ENCODE peak calls at places on chromosomes 1 and 21, in four cellular contexts. B is fibroblast of lung, V is HCT116, L is GM23248. P is an unnamed sample. For H4K20me1, the result is how much of the 10 kb centered on the place peaks cover.

GRCh38 chr1:77395051-77395450 is 113.2 kb downstream of the AK5 start:
- DNase-seq in V (no peak), B (no peak), L (peak), P (peak)

GRCh38 chr1:25809283-25809926 is 9.4 kb downstream of the SELENON start:
- DNase-seq in V (no peak), L (no peak), B (no peak), P (no peak)

GRCh38 chr1:159580340-159580739 is 7.3 kb upstream of the APCS start:
- DNase-seq in V (no peak), B (no peak), L (no peak), P (peak)

GRCh38 chr1:26168410-26169167 is at the start of gene C1orf232:
- DNase-seq in L (no peak), B (no peak), V (no peak), P (no peak)

GRCh38 chr1:7670334-7671145 is 100.6 kb upstream of the VAMP3 start:
- DNase-seq in V (no peak), B (no peak), L (peak), P (no peak)

GRCh38 chr1:239913141-239913585 is 178.5 kb upstream of the FMN2 start:
- DNase-seq in B (no peak), V (no peak), L (no peak), P (peak)

GRCh38 chr1:238404921-238405320 is 514.2 kb upstream of the ZP4 start:
- DNase-seq in B (no peak), L (no peak), V (no peak), P (no peak)

GRCh38 chr1:5992814-5993552 is 758 bp upstream of the NPHP4 start:
- DNase-seq in L (peak), V (no peak), B (no peak), P (peak)

GRCh38 chr1:193660428-193660827 is 474.0 kb upstream of the B3GALT2 start:
- DNase-seq in L (no peak), B (no peak), V (no peak), P (no peak)

GRCh38 chr1:177567393-177567792 is 396.6 kb downstream of the BRINP2 start:
- DNase-seq in V (peak), L (peak), B (peak), P (peak)

GRCh38 chr1:84721152-84721551 is 30.9 kb upstream of the SSX2IP start:
- DNase-seq in V (no peak), L (peak), B (no peak), P (peak)

GRCh38 chr1:178973671-178974091 is 52.0 kb upstream of the FAM20B start:
- DNase-seq in V (no peak), L (no peak), B (no peak), P (no peak)

GRCh38 chr1:185016880-185017279 is 28.5 kb upstream of the RNF2 start:
- DNase-seq in L (peak), V (no peak), B (no peak), P (peak)

GRCh38 chr1:201714542-201715276 is 114.2 kb upstream of the IPO9 start:
- DNase-seq in L (peak), B (peak), V (peak), P (peak)

GRCh38 chr1:40627987-40628902 is 37.2 kb downstream of the RIMS3 start:
- DNase-seq in B (no peak), V (no peak), L (no peak), P (peak)

GRCh38 chr1:48216941-48217340 is 5.6 kb upstream of the SLC5A9 start:
- DNase-seq in B (no peak), V (no peak), L (no peak), P (no peak)

GRCh38 chr1:201746156-201746555 is 82.8 kb upstream of the IPO9 start:
- DNase-seq in V (no peak), L (no peak), B (no peak), P (no peak)

GRCh38 chr1:10934150-10934818 is 78.2 kb upstream of the TARDBP start:
- DNase-seq in V (no peak), L (no peak), B (no peak), P (no peak)

GRCh38 chr1:93821412-93822144 is 57.4 kb downstream of the DNTTIP2 start:
- DNase-seq in L (peak), B (no peak), V (no peak), P (peak)

GRCh38 chr1:53688703-53689102 is 50.3 kb downstream of the GLIS1 start:
- DNase-seq in B (no peak), V (no peak), L (no peak), P (peak)

GRCh38 chr1:89633103-89633744 is at the start of gene LRRC8C:
- DNase-seq in B (peak), L (peak), V (peak), P (peak)

GRCh38 chr1:230113605-230114241 is 46.7 kb downstream of the GALNT2 start:
- DNase-seq in V (no peak), L (peak), B (peak), P (peak)

GRCh38 chr1:21240706-21241105 is 49.6 kb downstream of the ECE1 start:
- DNase-seq in L (no peak), V (no peak), B (no peak), P (no peak)

GRCh38 chr1:6538958-6539357 is 15.4 kb downstream of the NOL9 start:
- DNase-seq in L (peak), B (peak), V (no peak), P (no peak)

GRCh38 chr1:4652631-4653327 is 1.6 kb upstream of the AJAP1 start:
- DNase-seq in L (peak), B (no peak), V (peak), P (peak)

GRCh38 chr1:197181982-197182381 is 35.5 kb upstream of the ASPM start:
- DNase-seq in L (no peak), B (no peak), V (no peak), P (no peak)

GRCh38 chr21:29305561-29305960 is 6.8 kb downstream of the BACH1 start:
- DNase-seq in B (peak), V (no peak), L (no peak), P (no peak)

GRCh38 chr21:29308456-29308783 is 9.7 kb downstream of the BACH1 start:
- DNase-seq in B (no peak), V (no peak), L (no peak), P (no peak)

GRCh38 chr21:29306920-29307319 is 8.2 kb downstream of the BACH1 start:
- DNase-seq in V (no peak), L (no peak), B (no peak), P (no peak)

GRCh38 chr21:29309703-29310102 is 11.0 kb downstream of the BACH1 start:
- DNase-seq in B (no peak), L (no peak), V (no peak), P (no peak)

GRCh38 chr21:29307718-29308455 is 9.2 kb downstream of the BACH1 start:
- DNase-seq in L (no peak), V (no peak), B (no peak), P (no peak)
- H4K20me1 ChIP-seq in L (under half), V (under half), B (under half), P (under half)

GRCh38 chr21:15005391-15005790 is 59.4 kb downstream of the NRIP1 start:
- DNase-seq in V (no peak), B (peak), L (peak), P (no peak)
- H4K20me1 ChIP-seq in V (under half), B (under half), L (under half), P (under half)

GRCh38 chr1:204087893-204088528 is 15.1 kb downstream of the SOX13 start:
- DNase-seq in B (no peak), L (peak), V (no peak), P (no peak)
- H4K20me1 ChIP-seq in B (under half), L (under half), V (under half), P (half or more)

DNA sequence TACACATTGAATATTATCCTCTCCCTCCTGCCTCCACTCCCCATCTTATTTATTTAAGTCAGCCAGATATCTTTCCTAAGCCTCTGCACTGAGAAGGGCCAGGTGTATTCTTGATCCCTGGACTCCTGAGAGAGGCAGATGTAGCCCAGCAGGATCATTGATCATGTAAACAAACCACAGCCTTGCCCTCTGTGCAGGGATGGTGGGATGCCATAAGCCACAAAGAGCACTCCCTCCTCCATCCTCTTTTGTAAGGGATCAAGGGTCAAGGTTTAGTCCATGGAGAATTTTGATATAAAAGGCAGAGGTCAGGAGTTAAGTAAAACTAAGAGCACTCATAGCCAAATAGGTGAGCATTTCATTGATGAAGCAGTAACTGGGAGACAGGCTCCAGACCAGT is 17.3 kb downstream of the PHGDH start:
- DNase-seq in B (no peak), V (no peak), L (no peak), P (no peak)
- H4K20me1 ChIP-seq in B (under half), V (under half), L (under half), P (under half)

DNA sequence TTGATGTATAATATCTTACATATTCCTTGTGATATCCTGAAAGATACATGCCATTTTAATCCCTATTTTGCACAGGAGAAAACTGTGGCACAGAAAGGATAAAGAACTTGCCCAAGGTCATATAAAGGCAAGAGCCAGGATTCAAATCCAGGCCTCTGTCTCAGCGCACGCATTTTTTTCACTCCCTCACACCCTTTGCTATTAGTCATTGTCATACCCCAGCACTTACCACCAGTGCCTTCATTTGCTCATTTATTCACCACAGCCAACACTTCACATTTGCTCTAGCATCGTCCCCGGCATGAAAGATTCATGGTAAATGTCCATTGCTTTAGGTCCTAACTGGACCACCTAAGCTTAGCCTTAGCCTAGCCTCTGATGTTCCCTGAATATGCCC is 14.2 kb downstream of the ALX3 start:
- DNase-seq in V (no peak), L (peak), B (no peak), P (no peak)
- H4K20me1 ChIP-seq in V (under half), L (under half), B (under half), P (under half)

DNA sequence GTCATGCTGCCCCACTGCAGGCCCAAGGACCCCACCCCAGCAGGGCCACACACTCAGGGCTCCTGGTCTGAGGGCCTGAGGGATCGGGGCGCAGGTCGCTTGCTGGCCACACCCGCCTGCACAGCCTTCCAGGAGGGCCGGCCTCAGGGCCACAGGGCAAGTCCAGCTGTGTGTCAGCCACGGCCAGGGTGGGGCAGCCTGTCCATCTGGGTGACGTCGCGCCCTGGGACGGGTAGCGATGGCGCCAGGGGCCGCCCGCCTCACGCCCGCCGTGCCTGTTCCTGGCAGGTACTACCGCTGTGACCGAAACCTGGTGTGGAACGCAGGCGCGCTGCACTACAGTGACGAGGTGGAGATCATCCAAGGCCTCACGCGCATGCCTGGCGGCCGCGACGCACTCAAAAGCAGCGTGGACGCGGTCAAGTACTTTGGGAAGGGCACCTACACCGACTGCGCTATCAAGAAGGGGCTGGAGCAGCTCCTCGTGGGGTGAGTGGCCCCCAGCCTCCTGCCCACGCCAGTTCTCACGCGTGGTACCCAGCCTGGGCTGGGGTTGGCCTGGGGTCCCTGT is 2.5 kb downstream of the COL6A1 start:
- DNase-seq in B (no peak), L (peak), V (no peak), P (peak)
- H4K20me1 ChIP-seq in B (under half), L (under half), V (under half), P (under half)

GRCh38 chr21:30233636-30234035 is 17.7 kb upstream of the CLDN8 start:
- DNase-seq in B (no peak), L (no peak), V (no peak), P (no peak)
- H4K20me1 ChIP-seq in B (under half), L (under half), V (under half), P (under half)

GRCh38 chr1:180171691-180172090 is 17.0 kb downstream of the QSOX1 start:
- DNase-seq in L (no peak), B (no peak), V (no peak), P (no peak)
- H4K20me1 ChIP-seq in L (under half), B (under half), V (under half), P (under half)

GRCh38 chr21:44024895-44025353 is 12.8 kb downstream of the TRAPPC10 start:
- DNase-seq in L (peak), B (peak), V (no peak), P (no peak)

GRCh38 chr21:44024257-44024656 is 12.1 kb downstream of the TRAPPC10 start:
- DNase-seq in V (no peak), B (no peak), L (no peak), P (no peak)

GRCh38 chr21:44028287-44028659 is 16.2 kb downstream of the TRAPPC10 start:
- DNase-seq in L (no peak), V (no peak), B (no peak), P (no peak)

GRCh38 chr21:44029460-44030087 is 17.5 kb downstream of the TRAPPC10 start:
- DNase-seq in L (no peak), B (no peak), V (no peak), P (no peak)

GRCh38 chr21:44027607-44028286 is 15.6 kb downstream of the TRAPPC10 start:
- DNase-seq in V (no peak), B (no peak), L (no peak), P (peak)
- H4K20me1 ChIP-seq in V (under half), B (under half), L (under half), P (under half)

DNA sequence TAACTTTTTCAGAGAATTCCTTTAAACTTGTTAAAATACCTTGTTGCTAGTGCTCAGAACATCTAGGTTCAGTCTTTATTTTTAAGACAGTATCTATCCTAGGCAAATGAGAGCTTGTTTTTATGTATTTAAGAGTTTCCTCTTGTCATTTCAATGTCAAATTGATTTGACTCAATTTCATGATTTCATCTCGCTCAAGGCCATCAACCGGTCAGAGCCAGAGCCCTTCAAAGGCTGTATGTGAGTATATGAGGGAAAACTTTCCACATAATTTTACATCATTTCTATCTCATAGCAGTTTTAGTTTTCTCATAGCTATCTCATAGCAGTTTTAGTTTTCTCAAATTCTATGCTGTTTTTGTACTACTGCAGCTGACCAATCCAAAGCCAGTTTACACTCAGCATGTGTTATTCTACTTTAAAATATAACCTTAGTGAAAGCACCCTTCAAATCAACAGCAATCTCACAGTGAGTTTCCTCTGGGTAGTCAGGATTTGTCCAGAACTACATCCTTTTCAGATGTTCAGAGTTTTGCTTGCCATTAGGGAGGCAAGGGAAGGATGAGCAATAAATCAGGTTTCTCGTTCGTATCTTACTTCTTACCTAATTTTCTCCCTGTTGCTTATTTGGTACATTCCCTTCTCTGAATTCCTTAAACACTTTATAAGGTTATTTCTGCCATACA is 12.7 kb downstream of the HNRNPU start:
- DNase-seq in V (no peak), L (no peak), B (no peak), P (no peak)
- H4K20me1 ChIP-seq in V (half or more), L (under half), B (under half), P (under half)

P was measured in PC-3.